ENCODE peak calls at places on chromosomes 16 and 17, in eight cellular contexts. A, E, P, B, X, S, V and J are unnamed samples.
A peak's percentile ranks its signal among the peaks of the same experiment; 100 is the strongest.

GRCh38 chr16:85514601-85515318 is 98.4 kb upstream of the GSE1 start:
- DNase-seq in S (no peak), P (peak; percentile 93), E (peak; percentile 77), B (no peak), X (peak; percentile 86), V (peak; percentile 90), A (no peak), J (peak; percentile 86)

GRCh38 chr17:3770471-3770870 is 30.5 kb downstream of the ITGAE start:
- DNase-seq in V (no peak), X (no peak), P (no peak), S (no peak), B (peak; percentile 63), A (peak; percentile 53), E (no peak), J (no peak)

GRCh38 chr16:80674884-80675283 is 129.5 kb downstream of the CDYL2 start:
- DNase-seq in B (no peak), A (no peak), S (no peak), V (no peak), P (no peak), E (no peak), X (no peak), J (no peak)

GRCh38 chr17:64607862-64608565 is 54.1 kb downstream of the SMURF2 start:
- DNase-seq in E (no peak), X (no peak), V (no peak), S (no peak), P (no peak), A (no peak), B (no peak), J (no peak)

GRCh38 chr17:56175299-56175935 is 22.1 kb downstream of the ANKFN1 start:
- DNase-seq in S (no peak), E (no peak), X (no peak), P (no peak), A (no peak), B (peak; percentile 9), V (no peak), J (no peak)

GRCh38 chr17:54063639-54064038 is 240.9 kb downstream of the KIF2B start:
- DNase-seq in S (no peak), A (no peak), V (no peak), P (no peak), X (no peak), E (no peak), B (no peak), J (no peak)

GRCh38 chr17:29243792-29244191 is 2.9 kb upstream of the CRYBA1 start:
- DNase-seq in A (no peak), P (no peak), E (no peak), S (peak; percentile 70), B (peak; percentile 45), X (no peak), V (no peak), J (no peak)

GRCh38 chr17:60445144-60445543 is 22.9 kb downstream of the CHCT1 start:
- DNase-seq in E (no peak), A (no peak), B (no peak), S (no peak), P (no peak), X (no peak), V (no peak), J (no peak)

GRCh38 chr17:69407759-69408158 is 6.7 kb upstream of the MAP2K6 start:
- DNase-seq in V (no peak), A (no peak), P (no peak), B (no peak), X (no peak), S (no peak), E (no peak), J (no peak)

GRCh38 chr16:53220585-53220984 is 165.8 kb downstream of the CHD9 start:
- DNase-seq in A (no peak), X (no peak), V (no peak), S (no peak), E (no peak), B (peak; percentile 9), P (no peak), J (peak; percentile 14)

GRCh38 chr17:74723891-74724290 is 11.2 kb upstream of the CD300LF start:
- DNase-seq in A (no peak), B (no peak), V (no peak), S (no peak), P (no peak), E (no peak), X (no peak), J (no peak)

GRCh38 chr16:24482681-24483202 is 56.6 kb upstream of the RBBP6 start:
- DNase-seq in B (no peak), P (no peak), V (no peak), X (no peak), S (no peak), A (no peak), E (no peak), J (no peak)

GRCh38 chr17:76051071-76051467 is 21.2 kb downstream of the SRP68 start:
- DNase-seq in X (no peak), A (no peak), E (no peak), S (no peak), B (no peak), P (no peak), V (no peak), J (no peak)

GRCh38 chr17:64202683-64203430 is 60.2 kb downstream of the TEX2 start:
- DNase-seq in B (no peak), S (no peak), P (no peak), X (no peak), V (no peak), A (no peak), E (no peak), J (peak; percentile 46)

GRCh38 chr16:4407543-4408322 is 8.7 kb downstream of the CORO7 start:
- DNase-seq in E (peak; percentile 56), P (no peak), A (no peak), B (no peak), V (no peak), X (peak; percentile 43), S (no peak), J (no peak)

GRCh38 chr16:12494716-12495115 is 309.0 kb downstream of the CPPED1 start:
- DNase-seq in A (no peak), P (no peak), S (no peak), V (no peak), X (no peak), B (no peak), E (no peak), J (no peak)

DNA sequence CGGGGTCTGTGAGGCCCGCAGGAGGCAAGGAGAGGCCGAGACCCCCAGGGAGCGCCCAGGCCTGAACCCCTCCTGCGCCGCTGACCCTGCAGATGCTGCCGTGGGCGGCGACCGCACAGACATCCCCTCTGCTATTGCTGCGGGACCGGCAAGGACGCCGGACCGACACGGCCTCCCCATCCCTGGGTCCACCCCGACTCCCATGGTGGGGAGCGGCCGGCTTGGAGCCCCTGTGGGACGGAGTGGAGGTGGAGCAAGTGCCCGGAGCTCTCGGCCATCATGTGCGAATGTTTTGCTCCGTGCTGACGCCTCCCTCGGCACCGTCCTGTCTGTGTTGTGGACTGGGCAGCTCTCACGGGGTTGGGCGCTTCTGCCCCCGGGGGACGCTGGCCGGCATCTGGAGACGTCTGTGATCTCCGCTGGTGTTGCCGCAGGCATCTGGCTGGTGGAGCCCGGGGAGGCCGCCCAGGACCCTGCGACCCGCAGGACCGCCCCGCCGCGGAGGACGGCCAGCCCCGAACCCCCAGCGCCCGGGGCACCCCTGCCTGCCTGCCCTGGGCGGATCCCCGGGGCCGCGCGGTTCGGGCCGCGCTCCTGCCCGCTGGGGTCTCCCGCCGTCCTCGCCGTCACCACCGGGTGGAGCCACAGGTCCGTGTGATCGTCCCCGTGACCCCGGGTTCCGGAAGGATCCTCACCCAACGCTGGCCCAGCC is 12.8 kb upstream of the GNG13 start:
- DNase-seq in E (no peak), S (peak; percentile 70), B (peak; percentile 38), A (peak; percentile 17), X (no peak), V (no peak), P (no peak), J (no peak)
- H3K4me3 ChIP-seq in E (peak overlapping the region; percentile 37), S (no peak overlapping the region), B (no peak overlapping the region), A (no peak overlapping the region), X (peak overlapping the region; percentile 27), V (peak overlapping the region; percentile 3), P (no peak overlapping the region), J (peak overlapping the region; percentile 21)

GRCh38 chr16:49622084-49622390 is 233.9 kb downstream of the ZNF423 start:
- DNase-seq in A (no peak), X (no peak), B (no peak), E (no peak), S (no peak), P (peak; percentile 53), V (no peak), J (no peak)
- H3K4me3 ChIP-seq in A (no peak overlapping the region), X (no peak overlapping the region), B (no peak overlapping the region), E (no peak overlapping the region), S (no peak overlapping the region), P (no peak overlapping the region), V (no peak overlapping the region), J (no peak overlapping the region)

DNA sequence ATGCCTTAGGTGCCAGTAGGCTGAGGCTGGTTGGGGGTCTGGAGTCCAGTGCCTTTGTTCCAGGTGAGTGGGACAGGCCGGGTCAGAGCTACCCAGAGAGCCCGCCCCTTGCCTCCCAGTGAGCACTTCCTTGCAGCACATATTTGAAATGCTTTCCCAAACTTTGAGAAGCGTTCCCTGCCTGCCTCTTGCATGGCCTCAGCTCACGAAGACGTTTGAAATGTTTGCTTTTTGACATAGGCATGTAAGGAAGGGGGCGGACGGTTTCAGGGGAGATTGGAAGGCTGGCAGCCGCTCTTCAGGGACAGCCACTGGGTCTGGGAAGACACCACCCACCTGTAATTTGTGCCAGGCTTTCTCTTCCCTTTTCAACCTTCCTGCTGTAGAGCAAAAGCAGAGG is 5.1 kb upstream of the FOXL1 start:
- DNase-seq in E (no peak), A (no peak), S (no peak), V (no peak), B (no peak), X (no peak), P (no peak), J (no peak)
- H3K4me3 ChIP-seq in E (no peak overlapping the region), A (no peak overlapping the region), S (no peak overlapping the region), V (no peak overlapping the region), B (no peak overlapping the region), X (no peak overlapping the region), P (no peak overlapping the region), J (no peak overlapping the region)

DNA sequence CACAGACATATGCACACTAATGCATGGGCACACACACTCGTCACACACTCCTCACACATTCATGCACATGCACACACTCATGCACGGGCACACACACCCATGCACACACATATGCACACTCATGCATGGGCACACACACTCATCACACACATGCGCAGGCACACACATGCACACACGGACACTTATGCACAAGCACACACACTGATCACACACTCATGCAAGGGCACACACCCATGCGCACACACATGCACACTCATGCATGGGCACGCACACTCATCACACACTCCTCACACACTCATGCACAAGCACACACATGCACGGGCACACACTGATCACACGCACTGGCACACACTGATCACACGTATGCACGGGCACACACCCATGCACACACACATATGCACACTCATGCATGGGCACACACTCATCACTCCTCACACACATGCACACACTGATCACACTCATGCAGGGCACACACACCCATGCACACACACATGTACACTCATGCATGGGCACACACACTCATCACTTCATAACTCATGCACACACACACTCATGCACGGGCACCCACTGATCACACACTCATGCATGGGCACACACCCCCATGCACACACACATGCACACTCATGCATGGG is 16.1 kb downstream of the ADGRG1 start:
- DNase-seq in X (no peak), B (no peak), V (no peak), P (no peak), E (no peak), S (no peak), A (no peak), J (no peak)
- H3K4me3 ChIP-seq in X (no peak overlapping the region), B (no peak overlapping the region), V (no peak overlapping the region), P (no peak overlapping the region), E (no peak overlapping the region), S (no peak overlapping the region), A (no peak overlapping the region), J (no peak overlapping the region)